ENCODE peak calls at places on chromosomes 1 and 21, in five cellular contexts. Y is pancreas, P is AG10803, M is K562, L is GM06990. S is an unnamed sample.

GRCh38 chr1:199684686-199685273 is 342.7 kb upstream of the NR5A2 start:
- DNase-seq in M (peak; percentile 43), Y (no peak), L (no peak), P (peak; percentile 75), S (peak; percentile 28)

GRCh38 chr1:53450225-53450624 is 9.0 kb upstream of the DMRTB1 start:
- DNase-seq in M (peak; percentile 59), L (no peak), Y (no peak), P (no peak), S (no peak)

GRCh38 chr1:192485692-192486436 is 89.7 kb upstream of the RGS1 start:
- DNase-seq in Y (peak; percentile 71), P (peak; percentile 98), L (no peak), M (no peak), S (no peak)

GRCh38 chr1:200670215-200671118 is 760 bp upstream of the DDX59 start:
- DNase-seq in P (no peak), Y (no peak), L (no peak), M (peak; percentile 43), S (no peak)

GRCh38 chr21:25639167-25639921 is at the start of gene JAM2:
- DNase-seq in M (no peak), Y (peak; percentile 68), L (peak; percentile 78), P (peak; percentile 9), S (peak; percentile 83)

GRCh38 chr1:206833131-206833530 is 32.3 kb upstream of the IL20 start:
- DNase-seq in P (no peak), L (no peak), M (no peak), Y (no peak), S (no peak)

GRCh38 chr1:181592261-181592859 is 109.0 kb downstream of the CACNA1E start:
- DNase-seq in M (no peak), Y (no peak), P (no peak), L (no peak), S (no peak)

GRCh38 chr1:22702671-22703070 is 8.0 kb upstream of the EPHB2 start:
- DNase-seq in Y (no peak), P (no peak), M (no peak), L (no peak), S (no peak)

GRCh38 chr1:211589782-211590721 is 11.1 kb upstream of the SLC30A1 start:
- DNase-seq in Y (no peak), M (no peak), L (no peak), P (peak; percentile 87), S (no peak)

GRCh38 chr21:41559658-41560599 is 52.0 kb upstream of the TMPRSS2 start:
- DNase-seq in P (peak; percentile 75), L (no peak), Y (no peak), M (no peak), S (no peak)

GRCh38 chr1:93979718-93980319 is 70.6 kb upstream of the GCLM start:
- DNase-seq in M (no peak), P (peak; percentile 98), Y (no peak), L (no peak), S (no peak)

GRCh38 chr1:13911697-13912619 is 212.0 kb downstream of the PRDM2 start:
- DNase-seq in Y (no peak), M (no peak), L (no peak), P (no peak), S (no peak)

GRCh38 chr1:2193514-2194251 is 889 bp downstream of the FAAP20 start:
- DNase-seq in M (no peak), P (no peak), Y (no peak), L (no peak), S (no peak)

DNA sequence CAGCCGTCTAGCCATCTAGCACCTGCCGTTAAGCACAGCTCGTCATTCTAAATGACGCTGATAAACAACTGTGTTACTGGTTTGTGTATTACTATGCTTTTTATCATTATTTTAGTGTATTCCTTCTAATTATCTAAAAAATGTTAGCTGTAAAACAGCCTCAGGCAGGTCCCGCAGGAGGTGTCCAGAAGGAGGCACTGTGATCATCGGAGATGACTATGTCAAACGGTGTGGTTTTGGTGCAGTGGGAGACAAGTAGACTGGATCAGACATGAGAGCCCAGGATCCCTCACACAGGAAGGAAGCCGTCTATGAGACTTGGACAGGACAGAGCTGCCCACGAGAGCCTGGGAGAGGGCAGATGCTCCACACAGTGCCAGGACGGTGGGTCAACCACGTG is 55.3 kb upstream of the COL6A1 start:
- DNase-seq in L (no peak), Y (no peak), P (peak; percentile 21), M (no peak), S (no peak)
- TF ChIP-seq CTCF in L (no peak), Y (no peak), P (peak; percentile 30), M (peak; percentile 5), S (no peak)

GRCh38 chr21:34899760-34900159 is 149.3 kb downstream of the RUNX1 start:
- DNase-seq in M (no peak), Y (no peak), L (no peak), P (no peak), S (no peak)

GRCh38 chr21:34894401-34894800 is 154.7 kb downstream of the RUNX1 start:
- DNase-seq in M (no peak), P (no peak), Y (no peak), L (no peak), S (no peak)

GRCh38 chr21:34897828-34898227 is 151.3 kb downstream of the RUNX1 start:
- DNase-seq in Y (no peak), P (no peak), L (no peak), M (no peak), S (no peak)

GRCh38 chr21:34900376-34900775 is 148.7 kb downstream of the RUNX1 start:
- DNase-seq in L (no peak), M (no peak), Y (no peak), P (peak; percentile 46), S (no peak)

GRCh38 chr21:34899302-34899701 is 149.8 kb downstream of the RUNX1 start:
- DNase-seq in Y (no peak), M (no peak), P (no peak), L (no peak), S (no peak)
- TF ChIP-seq CTCF in Y (no peak), M (no peak), P (no peak), L (no peak), S (no peak)

DNA sequence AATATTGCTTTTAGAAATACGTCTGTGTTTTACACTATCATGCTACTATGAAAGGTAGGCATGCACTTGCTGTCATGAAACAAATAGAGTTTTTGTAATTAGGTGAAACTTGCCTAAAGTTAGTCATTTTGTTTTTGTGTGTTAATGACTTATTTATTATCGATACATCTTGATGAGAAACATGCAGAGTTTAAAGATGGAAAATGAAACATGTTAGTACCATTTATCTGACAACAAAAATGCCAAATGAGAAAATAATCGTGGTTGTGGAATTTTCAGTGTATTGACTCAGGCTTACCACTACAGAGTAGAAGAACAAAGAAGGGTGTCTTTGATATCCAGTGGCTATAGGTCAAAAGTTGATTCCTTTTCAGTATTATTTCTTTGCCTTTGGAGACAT is 105.5 kb downstream of the NCAM2 start:
- DNase-seq in Y (no peak), P (no peak), M (no peak), L (no peak), S (no peak)
- TF ChIP-seq CTCF in Y (no peak), P (no peak), M (no peak), L (no peak), S (no peak)

GRCh38 chr1:95257758-95258157 is 23.7 kb downstream of the RWDD3 start:
- DNase-seq in L (no peak), P (no peak), Y (no peak), M (no peak), S (no peak)

GRCh38 chr1:95254959-95255358 is 20.9 kb downstream of the RWDD3 start:
- DNase-seq in Y (no peak), P (no peak), M (no peak), L (no peak), S (no peak)

GRCh38 chr1:95252422-95252821 is 18.4 kb downstream of the RWDD3 start:
- DNase-seq in P (no peak), Y (no peak), L (no peak), M (no peak), S (no peak)

GRCh38 chr1:95259245-95259644 is 25.2 kb downstream of the RWDD3 start:
- DNase-seq in M (no peak), P (no peak), Y (no peak), L (no peak), S (no peak)

GRCh38 chr1:95255826-95256225 is 21.8 kb downstream of the RWDD3 start:
- DNase-seq in Y (no peak), P (no peak), L (no peak), M (no peak), S (no peak)
- TF ChIP-seq CTCF in Y (no peak), P (no peak), L (no peak), M (no peak), S (no peak)

GRCh38 chr1:119217429-119217828 is 77.0 kb upstream of the WARS2 start:
- DNase-seq in Y (no peak), L (no peak), P (no peak), M (no peak), S (no peak)

GRCh38 chr1:119222271-119222670 is 81.8 kb upstream of the WARS2 start:
- DNase-seq in Y (no peak), M (no peak), L (peak; percentile 57), P (no peak), S (no peak)

GRCh38 chr1:119225270-119225669 is 84.8 kb upstream of the WARS2 start:
- DNase-seq in M (no peak), L (no peak), Y (no peak), P (no peak), S (no peak)

GRCh38 chr1:119220980-119221379 is 80.5 kb upstream of the WARS2 start:
- DNase-seq in L (no peak), Y (no peak), M (no peak), P (peak; percentile 72), S (no peak)

GRCh38 chr1:119219711-119220110 is 79.3 kb upstream of the WARS2 start:
- DNase-seq in P (no peak), L (no peak), Y (no peak), M (no peak), S (no peak)
- TF ChIP-seq CTCF in P (no peak), L (no peak), Y (no peak), M (no peak), S (no peak)